ENCODE peak calls at places on chromosomes 2 and 18, in five cellular contexts. L is stomach, U is HepG2, K is A549, F is suprapubic skin. I is an unnamed sample.

GRCh38 chr18:76463872-76464271 is 31.2 kb downstream of the ZNF516 start:
- DNase-seq in K (no peak), L (no peak), F (peak), U (no peak), I (no peak)

GRCh38 chr2:239710953-239711861 is 310.4 kb upstream of the HDAC4 start:
- DNase-seq in K (no peak), L (peak), F (no peak), U (no peak), I (no peak)

GRCh38 chr18:2857491-2858063 is 10.8 kb downstream of the EMILIN2 start:
- DNase-seq in U (no peak), L (peak), F (peak), K (no peak), I (peak)

GRCh38 chr2:86025976-86026743 is 79.5 kb downstream of the POLR1A start:
- DNase-seq in K (no peak), U (no peak), L (no peak), F (peak), I (no peak)

GRCh38 chr2:239807568-239807967 is 217.6 kb downstream of the NDUFA10 start:
- DNase-seq in K (no peak), L (peak), U (no peak), F (peak), I (no peak)

GRCh38 chr2:32976409-32977063 is 29.8 kb downstream of the LTBP1 start:
- DNase-seq in F (no peak), L (peak), K (no peak), U (no peak), I (no peak)

GRCh38 chr2:135890830-135891229 is 14.6 kb upstream of the MCM6 start:
- DNase-seq in L (no peak), U (no peak), K (no peak), F (no peak), I (no peak)

GRCh38 chr2:36358317-36358659 is 2.7 kb downstream of the CRIM1 start:
- DNase-seq in K (no peak), F (no peak), U (no peak), L (no peak), I (no peak)

GRCh38 chr2:109396338-109397180 is 217.2 kb downstream of the SEPTIN10 start:
- DNase-seq in L (no peak), K (no peak), U (no peak), F (no peak), I (no peak)

GRCh38 chr18:9823805-9824473 is 61.8 kb upstream of the TXNDC2 start:
- DNase-seq in L (no peak), U (no peak), K (no peak), F (no peak), I (no peak)

GRCh38 chr2:130871843-130872242 is 35.1 kb downstream of the ARHGEF4 start:
- DNase-seq in L (no peak), F (peak), U (no peak), K (no peak), I (no peak)

GRCh38 chr2:205692095-205692494 is 9.8 kb downstream of the NRP2 start:
- DNase-seq in F (no peak), K (no peak), L (no peak), U (no peak), I (no peak)

GRCh38 chr2:148876190-148876588 is 1.2 kb downstream of the KIF5C start:
- DNase-seq in K (no peak), L (no peak), F (peak), U (no peak), I (no peak)

GRCh38 chr2:70531419-70532130 is 22.1 kb downstream of the TGFA start:
- DNase-seq in U (no peak), F (no peak), K (no peak), L (no peak), I (no peak)

GRCh38 chr18:56962322-56962721 is 184.6 kb upstream of the BOD1L2 start:
- DNase-seq in K (no peak), U (no peak), F (no peak), L (no peak), I (no peak)

GRCh38 chr2:58788402-58788801 is 547.3 kb upstream of the FANCL start:
- DNase-seq in U (no peak), L (no peak), F (no peak), K (no peak), I (no peak)

GRCh38 chr18:50802133-50802532 is 17.7 kb downstream of the MRO start:
- DNase-seq in L (no peak), K (no peak), F (no peak), U (no peak), I (no peak)

GRCh38 chr2:19331452-19331851 is 27.0 kb downstream of the OSR1 start:
- DNase-seq in L (no peak), K (no peak), U (no peak), F (no peak), I (no peak)
- TF ChIP-seq EP300 in L (no peak), K (no peak), U (no peak), F (no peak), I (no peak)

GRCh38 chr2:62663920-62664319 is 41.6 kb upstream of the EHBP1 start:
- DNase-seq in K (no peak), U (no peak), F (no peak), L (no peak), I (no peak)
- TF ChIP-seq POLR2A in K (no peak), U (no peak), F (no peak), L (no peak), I (no peak)

GRCh38 chr2:53505814-53506213 is 261.8 kb upstream of the CHAC2 start:
- DNase-seq in F (no peak), U (no peak), L (no peak), K (no peak), I (no peak)
- TF ChIP-seq EP300 in F (no peak), U (no peak), L (no peak), K (no peak), I (no peak)

DNA sequence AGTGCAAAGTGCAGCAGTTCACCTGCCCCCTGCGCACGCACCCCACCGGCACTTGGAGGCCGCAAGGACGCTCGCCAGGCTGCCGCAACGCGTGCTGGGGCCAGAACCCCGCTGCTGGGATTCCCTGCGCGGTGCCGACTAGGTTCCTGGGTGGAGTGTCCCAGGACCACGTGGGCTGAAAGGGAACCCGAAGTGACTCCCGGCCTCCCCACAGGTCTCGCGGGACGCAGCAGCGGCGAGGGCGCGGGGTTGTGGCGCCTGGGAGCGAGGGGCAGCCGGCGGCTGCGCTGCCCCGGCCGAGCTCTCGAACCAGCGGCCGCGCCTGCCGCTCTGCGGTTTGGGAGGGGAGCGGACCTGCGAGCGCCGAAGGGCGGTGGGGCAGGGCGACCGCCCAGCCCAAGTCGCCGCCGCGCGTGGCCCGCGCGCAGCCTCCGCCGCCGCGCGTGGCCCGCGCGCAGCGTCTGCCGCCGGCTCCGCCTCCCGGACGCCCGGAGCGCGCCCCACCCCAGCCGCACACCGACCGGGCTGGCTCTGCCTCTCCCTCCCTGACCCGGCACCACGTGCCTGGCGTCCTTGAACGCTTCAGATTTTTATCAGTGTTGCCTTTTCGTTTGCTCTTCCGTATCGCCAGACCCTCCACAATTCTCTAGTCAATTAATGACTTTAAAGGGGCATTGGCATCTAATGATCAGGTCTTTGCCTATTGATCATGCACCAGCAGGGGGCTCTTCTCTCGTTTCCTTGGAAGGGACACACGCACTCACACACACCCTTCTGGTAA is at the start of gene FTCDNL1:
- DNase-seq in F (peak), K (peak), L (peak), U (peak), I (peak)
- TF ChIP-seq POLR2A in F (peak), K (peak), L (no peak), U (peak), I (peak)

GRCh38 chr2:197455428-197455827 is 2.1 kb downstream of the COQ10B start:
- DNase-seq in F (no peak), L (no peak), K (no peak), U (no peak), I (no peak)

GRCh38 chr2:197453914-197454398 is 604 bp downstream of the COQ10B start:
- DNase-seq in L (peak), K (no peak), F (peak), U (peak), I (peak)

GRCh38 chr2:197452754-197453122 is 614 bp upstream of the COQ10B start:
- DNase-seq in K (no peak), F (no peak), L (no peak), U (no peak), I (no peak)

GRCh38 chr2:197454923-197455322 is 1.6 kb downstream of the COQ10B start:
- DNase-seq in F (no peak), U (no peak), K (no peak), L (no peak), I (no peak)

DNA sequence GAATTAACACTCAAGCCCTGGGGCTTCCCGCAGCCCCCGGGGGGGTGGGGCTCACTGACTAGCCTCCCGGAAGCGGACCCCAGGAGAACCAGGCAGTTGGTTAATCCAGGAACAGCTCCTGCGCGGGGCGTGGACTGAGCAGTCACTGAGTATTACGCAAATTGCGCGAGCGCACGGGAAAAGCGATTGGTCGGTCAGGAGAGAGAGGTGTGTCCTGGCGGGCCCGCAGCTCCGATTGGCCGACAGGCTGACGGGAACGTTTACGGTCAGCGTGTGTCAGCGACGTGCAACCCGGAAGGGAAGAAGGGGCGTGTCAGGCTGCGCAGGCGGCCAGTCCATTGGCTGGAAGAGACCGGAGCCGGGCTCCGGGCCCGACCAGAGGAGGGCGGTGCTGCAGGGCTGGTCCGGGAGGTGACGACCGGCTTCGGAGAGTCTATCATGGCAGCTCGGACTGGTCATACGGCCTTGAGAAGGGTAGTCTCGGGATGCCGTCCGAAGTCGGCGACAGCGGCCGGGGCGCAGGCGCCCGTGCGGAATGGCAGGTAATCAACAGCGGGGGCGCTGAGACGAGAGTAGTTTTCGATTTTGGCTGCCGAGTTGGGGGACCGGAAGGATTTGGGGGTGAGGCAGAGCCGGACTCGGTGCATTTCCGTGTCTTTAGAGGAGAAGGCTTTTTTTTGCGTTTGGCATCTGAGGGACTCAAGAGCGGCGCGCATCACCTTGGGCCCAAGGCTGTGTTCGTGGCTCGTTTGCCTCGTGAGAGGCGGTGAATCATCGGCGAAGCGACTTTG is at the start of gene COQ10B:
- DNase-seq in U (peak), L (peak), F (peak), K (peak), I (peak)
- TF ChIP-seq EP300 in U (no peak), L (no peak), F (no peak), K (no peak), I (peak)

GRCh38 chr2:27494284-27494943 is 586 bp downstream of the FNDC4 start:
- DNase-seq in L (no peak), F (peak), K (no peak), U (peak), I (no peak)
- TF ChIP-seq POLR2A in L (no peak), F (no peak), K (no peak), U (peak), I (no peak)

GRCh38 chr2:68857446-68857845 is 13.8 kb downstream of the BMP10 start:
- DNase-seq in U (no peak), L (no peak), F (no peak), K (no peak), I (no peak)

GRCh38 chr2:68855550-68855949 is 15.6 kb downstream of the BMP10 start:
- DNase-seq in U (no peak), F (no peak), K (no peak), L (no peak), I (no peak)

GRCh38 chr2:68850524-68850923 is 20.7 kb downstream of the BMP10 start:
- DNase-seq in K (no peak), L (no peak), F (no peak), U (no peak), I (no peak)

GRCh38 chr2:68853035-68853434 is 18.2 kb downstream of the BMP10 start:
- DNase-seq in F (no peak), L (no peak), K (no peak), U (no peak), I (no peak)

DNA sequence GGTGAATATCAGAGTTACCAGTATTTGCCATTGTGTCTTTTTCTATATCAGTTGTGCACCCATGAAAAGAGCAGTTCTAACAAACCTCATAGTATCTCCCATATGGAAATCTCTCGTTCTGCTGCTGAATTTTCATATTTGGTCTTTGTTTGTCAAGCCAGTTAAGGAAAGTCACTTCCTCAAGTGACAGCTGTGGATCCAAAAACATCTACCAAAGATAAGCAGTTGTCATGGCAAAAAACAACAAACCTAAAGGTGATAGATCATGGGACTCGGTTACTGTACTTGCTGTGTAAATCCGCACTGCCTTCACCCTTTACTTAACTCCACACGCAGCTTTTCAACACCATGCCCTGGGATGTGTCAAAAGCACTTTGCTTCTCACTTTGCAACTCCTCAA is 17.3 kb downstream of the BMP10 start:
- DNase-seq in L (no peak), F (no peak), U (no peak), K (no peak), I (no peak)
- TF ChIP-seq EP300 in L (no peak), F (no peak), U (no peak), K (no peak), I (no peak)

I was measured in tibial nerve.